ENCODE peak calls at places on chromosomes 2 and 18, in eight cellular contexts. J, M, U, E, G, W, O and A are unnamed samples.

GRCh38 chr18:37481058-37481457 is 84.5 kb downstream of the CELF4 start:
- DNase-seq in J (no peak), M (no peak), U (no peak), E (no peak), G (no peak), W (no peak), O (no peak), A (no peak)

GRCh38 chr2:55159037-55159651 is 72.9 kb downstream of the CLHC1 start:
- DNase-seq in J (peak; percentile 78), M (no peak), U (peak; percentile 42), E (no peak), G (no peak), W (peak; percentile 44), O (no peak), A (no peak)

GRCh38 chr2:100813527-100813926 is 6.4 kb upstream of the NPAS2 start:
- DNase-seq in J (no peak), M (no peak), U (peak; percentile 83), E (no peak), G (no peak), W (peak; percentile 49), O (no peak), A (no peak)

GRCh38 chr2:161662373-161662772 is 38.2 kb downstream of the SLC4A10 start:
- DNase-seq in J (no peak), M (no peak), U (no peak), E (no peak), G (no peak), W (no peak), O (no peak), A (no peak)

GRCh38 chr18:47809420-47809819 is 121.0 kb downstream of the SMAD2 start:
- DNase-seq in J (no peak), M (no peak), U (peak; percentile 10), E (no peak), G (no peak), W (no peak), O (no peak), A (no peak)

GRCh38 chr18:58785171-58785805 is 79.4 kb upstream of the ZNF532 start:
- DNase-seq in J (peak; percentile 53), M (no peak), U (peak; percentile 79), E (peak; percentile 4), G (no peak), W (peak; percentile 77), O (no peak), A (no peak)

GRCh38 chr18:22314406-22314805 is 103.3 kb downstream of the CTAGE1 start:
- DNase-seq in J (peak; percentile 66), M (no peak), U (peak; percentile 91), E (no peak), G (no peak), W (peak; percentile 94), O (no peak), A (no peak)

GRCh38 chr2:205280630-205281225 is 401.6 kb upstream of the NRP2 start:
- DNase-seq in J (no peak), M (no peak), U (no peak), E (no peak), G (no peak), W (no peak), O (no peak), A (no peak)

GRCh38 chr2:176114930-176115625 is 1.5 kb upstream of the HOXD10 start:
- DNase-seq in J (no peak), M (no peak), U (no peak), E (no peak), G (no peak), W (no peak), O (peak; percentile 44), A (no peak)

GRCh38 chr2:206083602-206084467 is 2.1 kb downstream of the INO80D start:
- DNase-seq in J (no peak), M (no peak), U (peak; percentile 4), E (no peak), G (no peak), W (peak; percentile 9), O (peak; percentile 50), A (no peak)

GRCh38 chr2:77834360-77835002 is 312.3 kb upstream of the LRRTM4 start:
- DNase-seq in J (no peak), M (no peak), U (no peak), E (no peak), G (no peak), W (no peak), O (no peak), A (no peak)

GRCh38 chr18:1840878-1841277 is 730.4 kb downstream of the METTL4 start:
- DNase-seq in J (no peak), M (no peak), U (no peak), E (no peak), G (no peak), W (no peak), O (no peak), A (no peak)

GRCh38 chr2:238987352-238987981 is 139.6 kb downstream of the TWIST2 start:
- DNase-seq in J (no peak), M (no peak), U (no peak), E (no peak), G (no peak), W (no peak), O (no peak), A (no peak)

GRCh38 chr2:172806426-172807008 is 70.9 kb downstream of the RAPGEF4 start:
- DNase-seq in J (no peak), M (no peak), U (peak; percentile 79), E (no peak), G (no peak), W (peak; percentile 76), O (no peak), A (no peak)

GRCh38 chr2:122186761-122187222 is 431.3 kb downstream of the TSN start:
- DNase-seq in J (no peak), M (no peak), U (peak; percentile 69), E (no peak), G (no peak), W (no peak), O (no peak), A (no peak)

GRCh38 chr2:112156152-112156986 is 18.2 kb downstream of the FBLN7 start:
- DNase-seq in J (no peak), M (no peak), U (peak; percentile 53), E (no peak), G (no peak), W (peak; percentile 10), O (no peak), A (no peak)

GRCh38 chr2:122883849-122884248 is 1128.4 kb downstream of the TSN start:
- DNase-seq in J (no peak), M (no peak), U (no peak), E (no peak), G (no peak), W (no peak), O (no peak), A (no peak)

GRCh38 chr2:48685126-48685525 is 67.5 kb downstream of the GTF2A1L start:
- DNase-seq in J (no peak), M (no peak), U (no peak), E (no peak), G (no peak), W (no peak), O (no peak), A (no peak)

GRCh38 chr2:180647651-180648050 is 332.8 kb upstream of the UBE2E3 start:
- DNase-seq in J (peak; percentile 48), M (no peak), U (peak; percentile 10), E (no peak), G (no peak), W (peak; percentile 19), O (no peak), A (no peak)

GRCh38 chr2:239523944-239524310 is 123.1 kb upstream of the HDAC4 start:
- DNase-seq in J (no peak), M (no peak), U (no peak), E (no peak), G (no peak), W (no peak), O (no peak), A (no peak)

GRCh38 chr2:218026676-218027425 is 24.1 kb upstream of the TNS1 start:
- DNase-seq in J (peak; percentile 44), M (no peak), U (no peak), E (no peak), G (peak; percentile 62), W (no peak), O (peak; percentile 32), A (no peak)

GRCh38 chr2:9284521-9285297 is 78.1 kb downstream of the ASAP2 start:
- DNase-seq in J (no peak), M (no peak), U (no peak), E (no peak), G (no peak), W (no peak), O (no peak), A (no peak)

GRCh38 chr2:100606740-100607343 is 44.0 kb downstream of the PDCL3 start:
- DNase-seq in J (no peak), M (no peak), U (peak; percentile 48), E (no peak), G (no peak), W (peak; percentile 44), O (no peak), A (peak; percentile 40)

GRCh38 chr2:142961202-142961601 is 83.7 kb downstream of the KYNU start:
- DNase-seq in J (no peak), M (no peak), U (no peak), E (no peak), G (no peak), W (no peak), O (no peak), A (no peak)

GRCh38 chr2:212539145-212539880 is 711 bp upstream of the ERBB4 start:
- DNase-seq in J (peak; percentile 71), M (no peak), U (peak; percentile 18), E (peak; percentile 80), G (peak; percentile 65), W (peak; percentile 6), O (peak; percentile 47), A (peak; percentile 39)

GRCh38 chr2:188598551-188598950 is 306.9 kb downstream of the GULP1 start:
- DNase-seq in J (no peak), M (no peak), U (peak; percentile 48), E (no peak), G (peak; percentile 59), W (peak; percentile 46), O (no peak), A (no peak)

GRCh38 chr2:10889741-10890215 is 22.0 kb upstream of the KCNF1 start:
- DNase-seq in J (no peak), M (no peak), U (no peak), E (no peak), G (no peak), W (no peak), O (no peak), A (no peak)

GRCh38 chr18:63909870-63910269 is 2.1 kb downstream of the SERPINB10 start:
- DNase-seq in J (no peak), M (no peak), U (no peak), E (no peak), G (no peak), W (no peak), O (no peak), A (no peak)

GRCh38 chr2:205704101-205704741 is 21.9 kb downstream of the NRP2 start:
- DNase-seq in J (no peak), M (no peak), U (no peak), E (no peak), G (no peak), W (no peak), O (no peak), A (no peak)

GRCh38 chr2:159873136-159873728 is 75.2 kb upstream of the CD302 start:
- DNase-seq in J (peak; percentile 44), M (no peak), U (no peak), E (no peak), G (no peak), W (no peak), O (no peak), A (no peak)

GRCh38 chr2:224952942-224953657 is 89.2 kb downstream of the DOCK10 start:
- DNase-seq in J (peak; percentile 54), M (no peak), U (no peak), E (no peak), G (no peak), W (no peak), O (no peak), A (no peak)

GRCh38 chr2:183010112-183010511 is 28.1 kb downstream of the NCKAP1 start:
- DNase-seq in J (no peak), M (no peak), U (peak; percentile 81), E (no peak), G (no peak), W (peak; percentile 71), O (no peak), A (peak; percentile 38)

GRCh38 chr2:123363076-123363475 is 662.0 kb upstream of the CNTNAP5 start:
- DNase-seq in J (no peak), M (no peak), U (no peak), E (no peak), G (no peak), W (no peak), O (no peak), A (no peak)